ENCODE peak calls at places on chromosomes 11 and 22, in four cellular contexts. E, G, U and J are unnamed samples.

GRCh38 chr11:121374286-121374985 is 77.7 kb upstream of the SORL1 start:
- DNase-seq in E (no peak), G (no peak), U (no peak), J (no peak)

GRCh38 chr11:43981006-43981405 is 38.6 kb downstream of the C11orf96 start:
- DNase-seq in E (no peak), G (no peak), U (no peak), J (no peak)

GRCh38 chr11:122668562-122669090 is 13.1 kb downstream of the UBASH3B start:
- DNase-seq in E (no peak), G (no peak), U (no peak), J (no peak)

GRCh38 chr22:19065298-19065859 is 56.8 kb downstream of the DGCR2 start:
- DNase-seq in E (no peak), G (no peak), U (no peak), J (no peak)

GRCh38 chr11:60910711-60911366 is 3.1 kb upstream of the TMEM109 start:
- DNase-seq in E (no peak), G (no peak), U (no peak), J (no peak)

GRCh38 chr11:69290791-69291190 is 3.2 kb upstream of the MYEOV start:
- DNase-seq in E (no peak), G (no peak), U (no peak), J (no peak)

GRCh38 chr22:29206372-29207230 is 905 bp downstream of the EMID1 start:
- DNase-seq in E (no peak), G (no peak), U (no peak), J (no peak)

GRCh38 chr22:20882855-20883254 is 24.0 kb downstream of the SNAP29 start:
- DNase-seq in E (no peak), G (no peak), U (no peak), J (no peak)

GRCh38 chr11:132685174-132685611 is 847.1 kb downstream of the OPCML start:
- DNase-seq in E (no peak), G (no peak), U (no peak), J (no peak)

GRCh38 chr11:73554677-73555320 is 43.1 kb downstream of the FAM168A start:
- DNase-seq in E (no peak), G (peak), U (no peak), J (no peak)

GRCh38 chr11:70628881-70629844 is 230.8 kb downstream of the CTTN start:
- DNase-seq in E (no peak), G (no peak), U (peak), J (no peak)

GRCh38 chr22:45807156-45807915 is 135.7 kb downstream of the ATXN10 start:
- DNase-seq in E (no peak), G (no peak), U (no peak), J (no peak)

GRCh38 chr11:101721270-101721669 is 137.5 kb upstream of the TRPC6 start:
- DNase-seq in E (no peak), G (no peak), U (no peak), J (no peak)

GRCh38 chr11:82776377-82776776 is 42.7 kb upstream of the FAM181B start:
- DNase-seq in E (no peak), G (peak), U (no peak), J (no peak)

GRCh38 chr11:3775761-3776406 is 21.5 kb downstream of the NUP98 start:
- DNase-seq in E (no peak), G (no peak), U (no peak), J (no peak)

GRCh38 chr22:48690583-48691317 is 1136.9 kb downstream of the BRD1 start:
- DNase-seq in E (no peak), G (no peak), U (no peak), J (no peak)

GRCh38 chr11:57260937-57261783 is 24.1 kb upstream of the APLNR start:
- DNase-seq in E (no peak), G (no peak), U (no peak), J (no peak)

GRCh38 chr11:128903248-128904041 is 12.3 kb downstream of the KCNJ5 start:
- DNase-seq in E (no peak), G (no peak), U (no peak), J (no peak)

GRCh38 chr11:6631356-6631890 is 12.2 kb upstream of the TPP1 start:
- DNase-seq in E (no peak), G (no peak), U (no peak), J (no peak)

GRCh38 chr11:2320591-2321310 is 18.9 kb downstream of the TSPAN32 start:
- DNase-seq in E (no peak), G (no peak), U (no peak), J (no peak)

GRCh38 chr11:118318112-118319030 is 13.8 kb downstream of the CD3E start:
- DNase-seq in E (no peak), G (no peak), U (no peak), J (no peak)

GRCh38 chr11:9990221-9990973 is 303.6 kb downstream of the SBF2 start:
- DNase-seq in E (no peak), G (peak), U (no peak), J (no peak)

GRCh38 chr11:80503990-80504389 is 1063.2 kb upstream of the TENM4 start:
- DNase-seq in E (no peak), G (no peak), U (no peak), J (no peak)

GRCh38 chr11:70100791-70101190 is 22.7 kb downstream of the ANO1 start:
- DNase-seq in E (no peak), G (no peak), U (no peak), J (no peak)

GRCh38 chr11:112004389-112004788 is 20.8 kb upstream of the DLAT start:
- DNase-seq in E (no peak), G (peak), U (peak), J (peak)

GRCh38 chr22:42906605-42907338 is 49.7 kb upstream of the ARFGAP3 start:
- DNase-seq in E (no peak), G (no peak), U (no peak), J (no peak)

GRCh38 chr11:102647430-102647829 is 22.3 kb upstream of the MMP20 start:
- DNase-seq in E (no peak), G (no peak), U (no peak), J (no peak)

GRCh38 chr11:58135171-58135570 is 9.8 kb upstream of the OR9I1 start:
- DNase-seq in E (no peak), G (no peak), U (no peak), J (no peak)

GRCh38 chr11:122248939-122249338 is 132.9 kb upstream of the BLID start:
- DNase-seq in E (no peak), G (no peak), U (no peak), J (no peak)

GRCh38 chr22:28151241-28151640 is 232.2 kb upstream of the PITPNB start:
- DNase-seq in E (no peak), G (peak), U (no peak), J (no peak)

GRCh38 chr11:117039897-117040296 is 58.3 kb downstream of the SIK3 start:
- DNase-seq in E (no peak), G (no peak), U (no peak), J (no peak)

DNA sequence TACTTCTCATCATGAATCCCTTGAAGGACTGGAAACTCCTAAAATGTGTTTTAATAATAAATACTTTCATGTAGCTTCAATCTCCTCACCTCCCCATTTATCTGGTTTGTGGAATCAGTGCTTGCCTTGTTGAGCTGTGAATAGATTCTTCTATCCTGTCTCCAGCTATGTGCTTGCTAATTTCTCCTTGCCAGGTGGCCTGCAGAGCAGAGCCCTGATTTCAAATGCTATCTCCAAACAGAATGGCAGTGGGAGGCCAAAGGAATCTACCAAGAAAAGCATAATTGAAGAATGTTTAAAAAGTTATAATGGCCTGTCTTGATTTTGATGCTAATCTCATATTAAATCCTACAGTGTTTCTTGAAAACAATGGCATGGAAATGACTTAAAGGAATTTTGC is 309.3 kb upstream of the CHORDC1 start:
- DNase-seq in E (no peak), G (no peak), U (no peak), J (no peak)
- TF ChIP-seq FOXK2 in E (no peak), G (no peak), U (no peak), J (no peak)

GRCh38 chr22:24517446-24517845 is 22.3 kb downstream of the UPB1 start:
- DNase-seq in E (no peak), G (no peak), U (no peak), J (no peak)
- TF ChIP-seq TARDBP in E (no peak), G (no peak), U (no peak), J (no peak)

DNA sequence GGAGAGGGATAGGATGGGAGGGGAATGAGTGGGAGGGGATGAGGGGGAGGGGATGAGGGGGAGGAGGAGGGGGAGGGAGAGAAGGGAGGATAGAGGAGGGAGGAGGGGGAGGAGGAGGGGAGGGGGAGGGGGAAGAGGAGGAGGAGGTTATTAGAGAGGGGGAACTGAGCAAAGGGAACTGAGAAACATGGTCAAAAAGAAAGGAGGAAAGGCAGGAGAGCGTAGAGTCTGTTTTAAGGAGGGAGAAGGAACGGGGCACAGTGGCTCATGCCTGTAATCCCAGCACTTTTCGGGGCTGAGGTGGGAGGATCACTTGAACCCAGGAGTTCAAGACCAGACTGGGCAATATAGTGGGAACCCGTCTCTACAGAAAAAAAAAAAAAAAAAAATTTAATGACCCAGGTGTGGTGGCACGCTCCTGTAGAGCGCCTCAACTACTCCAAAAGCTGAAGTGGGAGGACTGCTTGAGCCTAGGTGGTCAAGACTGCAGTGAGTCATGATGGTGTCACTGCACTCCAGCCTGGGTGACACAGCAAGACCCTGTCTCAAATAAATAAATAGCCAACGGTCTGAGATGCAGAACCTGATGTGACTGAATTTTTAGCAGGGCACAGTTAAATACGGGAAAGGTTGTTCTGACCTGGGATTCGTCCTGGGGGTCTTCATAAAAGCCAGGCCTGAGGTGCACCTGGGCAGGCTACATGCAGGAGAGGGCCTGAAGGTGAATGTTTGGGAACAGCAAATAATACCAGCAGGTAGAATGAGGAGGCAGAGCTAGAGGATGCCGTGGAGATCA is 4.0 kb downstream of the B3GNT6 start:
- DNase-seq in E (no peak), G (no peak), U (no peak), J (no peak)
- TF ChIP-seq SP1 in E (no peak), G (no peak), U (no peak), J (no peak)

GRCh38 chr11:75029836-75030631 is 41.3 kb downstream of the NEU3 start:
- DNase-seq in E (no peak), G (no peak), U (peak), J (no peak)

GRCh38 chr11:75032550-75032935 is 43.8 kb downstream of the NEU3 start:
- DNase-seq in E (no peak), G (no peak), U (no peak), J (no peak)

GRCh38 chr11:75031771-75032549 is 43.2 kb downstream of the NEU3 start:
- DNase-seq in E (no peak), G (peak), U (peak), J (peak)

GRCh38 chr11:75033916-75034315 is 45.2 kb downstream of the NEU3 start:
- DNase-seq in E (no peak), G (no peak), U (no peak), J (no peak)

DNA sequence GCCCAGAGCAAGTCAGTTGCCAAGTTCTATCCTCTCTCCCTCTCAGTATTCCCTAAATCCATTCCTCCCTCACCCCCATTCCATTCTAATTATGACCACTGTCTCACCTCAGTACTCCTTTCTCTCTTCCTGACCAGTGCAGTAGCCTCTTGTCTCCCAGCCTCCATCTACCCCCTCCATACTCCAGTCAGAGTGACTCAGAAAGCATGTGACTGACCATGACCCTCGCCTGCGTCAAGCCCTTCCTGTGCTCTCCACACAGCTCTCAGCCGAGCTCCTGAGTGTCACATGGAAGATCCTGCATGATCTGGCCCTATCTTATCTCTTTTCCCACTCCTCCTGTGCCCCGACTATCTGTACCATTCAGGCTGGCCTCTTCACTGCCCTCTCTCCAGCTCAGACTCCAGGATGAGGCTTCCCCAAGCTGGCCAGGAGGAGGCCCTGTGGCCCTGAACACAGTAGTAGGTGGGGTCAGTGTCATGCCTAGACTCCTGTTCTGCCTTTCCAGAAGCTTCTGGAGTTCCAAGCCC is 42.6 kb downstream of the NEU3 start:
- DNase-seq in E (no peak), G (peak), U (peak), J (no peak)
- TF ChIP-seq FOXK2 in E (no peak), G (no peak), U (peak), J (no peak)

GRCh38 chr22:47044722-47045545 is 282.5 kb downstream of the TBC1D22A start:
- DNase-seq in E (no peak), G (no peak), U (no peak), J (no peak)
- TF ChIP-seq TARDBP in E (no peak), G (no peak), U (no peak), J (no peak)

DNA sequence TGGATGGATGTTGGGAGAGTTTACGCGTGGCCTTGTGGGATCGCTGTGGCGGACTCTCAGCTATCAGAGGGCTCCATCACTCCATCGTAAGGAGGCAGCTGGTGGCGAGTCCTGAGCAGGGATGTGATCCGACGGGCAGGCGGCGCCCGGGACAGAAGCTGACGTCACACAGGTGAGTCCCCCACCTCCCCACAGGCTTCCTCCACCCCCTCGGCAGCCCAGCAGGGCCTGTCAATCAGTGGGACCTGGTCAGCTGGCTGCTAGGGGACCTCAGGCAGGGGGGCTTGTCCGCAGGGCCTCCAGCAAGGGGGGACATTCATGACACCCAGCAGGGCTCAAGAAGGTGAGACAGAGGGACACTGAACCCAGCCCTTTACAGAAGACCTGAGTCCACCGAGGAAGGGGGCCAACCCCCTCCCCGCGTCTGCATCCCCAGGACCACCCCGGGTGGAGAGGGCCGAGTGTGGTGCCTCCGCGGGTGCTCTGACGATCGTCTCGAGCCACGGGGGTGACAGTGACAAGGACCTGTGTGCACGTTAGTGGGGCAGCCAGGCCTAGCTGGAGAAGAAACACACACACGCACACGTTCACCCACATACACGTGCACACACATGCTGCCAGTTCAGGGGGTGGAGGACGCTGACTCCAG is 7.1 kb downstream of the HRAS start:
- DNase-seq in E (no peak), G (no peak), U (no peak), J (no peak)
- TF ChIP-seq SP1 in E (no peak), G (no peak), U (no peak), J (no peak)

GRCh38 chr11:13169709-13170108 is 107.9 kb upstream of the BMAL1 start:
- DNase-seq in E (no peak), G (no peak), U (no peak), J (no peak)

GRCh38 chr11:13174090-13174489 is 103.5 kb upstream of the BMAL1 start:
- DNase-seq in E (no peak), G (no peak), U (no peak), J (no peak)

GRCh38 chr11:13166036-13166435 is 111.6 kb upstream of the BMAL1 start:
- DNase-seq in E (no peak), G (no peak), U (no peak), J (no peak)

GRCh38 chr11:13168281-13168680 is 109.3 kb upstream of the BMAL1 start:
- DNase-seq in E (no peak), G (no peak), U (no peak), J (no peak)
- TF ChIP-seq FOXK2 in E (no peak), G (no peak), U (no peak), J (no peak)